ENCODE peak calls at places on chromosomes 13 and 19, in eight cellular contexts. Q, F, T, D, I, A, R and P are unnamed samples.

GRCh38 chr19:42563352-42564210 is 31.1 kb downstream of the CEACAM8 start:
- DNase-seq in T (peak; percentile 71), A (no peak), R (peak; percentile 36), I (peak; percentile 20), F (peak; percentile 22), D (no peak), Q (no peak), P (no peak)

GRCh38 chr13:95858286-95859075 is 181.5 kb downstream of the DNAJC3 start:
- DNase-seq in F (no peak), D (no peak), R (peak; percentile 68), A (no peak), Q (no peak), T (no peak), I (no peak), P (no peak)

GRCh38 chr13:32370805-32371204 is 55.5 kb downstream of the BRCA2 start:
- DNase-seq in F (no peak), Q (no peak), I (no peak), A (no peak), T (no peak), D (no peak), R (no peak), P (no peak)

GRCh38 chr19:18939922-18940775 is 868 bp downstream of the HOMER3 start:
- DNase-seq in F (peak; percentile 65), I (peak; percentile 39), D (peak; percentile 75), R (peak; percentile 57), A (peak; percentile 52), Q (peak; percentile 46), T (peak; percentile 90), P (no peak)

GRCh38 chr13:79571147-79571546 is 90.2 kb downstream of the NDFIP2 start:
- DNase-seq in I (no peak), R (no peak), F (no peak), D (no peak), Q (no peak), T (no peak), A (no peak), P (no peak)

GRCh38 chr13:111558700-111559088 is 238.3 kb downstream of the TEX29 start:
- DNase-seq in D (no peak), A (no peak), R (no peak), I (no peak), Q (no peak), F (no peak), T (no peak), P (no peak)

GRCh38 chr13:21014666-21015170 is 46.7 kb downstream of the LATS2 start:
- DNase-seq in D (peak; percentile 44), T (no peak), F (no peak), I (peak; percentile 42), R (peak; percentile 89), Q (peak; percentile 66), A (no peak), P (no peak)

GRCh38 chr13:26495749-26496148 is 61.7 kb upstream of the WASF3 start:
- DNase-seq in T (no peak), I (no peak), A (no peak), Q (no peak), R (no peak), D (no peak), F (no peak), P (no peak)

GRCh38 chr13:110380359-110381028 is 73.4 kb downstream of the COL4A2 start:
- DNase-seq in R (peak; percentile 91), Q (no peak), T (no peak), D (no peak), A (no peak), I (no peak), F (no peak), P (no peak)

GRCh38 chr19:10820173-10820572 is 15.8 kb downstream of the TMED1 start:
- DNase-seq in Q (no peak), D (no peak), T (no peak), F (no peak), R (no peak), A (no peak), I (no peak), P (no peak)

GRCh38 chr13:101127741-101128353 is 288.5 kb downstream of the NALCN start:
- DNase-seq in Q (no peak), A (no peak), R (peak; percentile 62), D (no peak), T (peak; percentile 73), F (peak; percentile 23), I (no peak), P (no peak)

GRCh38 chr13:107867701-107868661 is 347.4 kb downstream of the LIG4 start:
- DNase-seq in I (peak; percentile 6), A (no peak), T (peak; percentile 83), F (peak; percentile 41), D (peak; percentile 74), Q (no peak), R (peak; percentile 58), P (no peak)

GRCh38 chr19:29528946-29529645 is 3.3 kb downstream of the VSTM2B start:
- DNase-seq in R (no peak), Q (no peak), T (peak; percentile 48), D (peak; percentile 36), I (no peak), F (peak; percentile 2), A (no peak), P (no peak)

GRCh38 chr13:57823704-57824103 is 192.2 kb downstream of the PCDH17 start:
- DNase-seq in R (no peak), D (no peak), A (no peak), T (no peak), F (no peak), I (no peak), Q (no peak), P (no peak)

GRCh38 chr19:19568802-19569756 is 31.0 kb downstream of the CILP2 start:
- DNase-seq in D (no peak), F (peak; percentile 34), Q (no peak), R (no peak), A (no peak), T (no peak), I (no peak), P (no peak)

DNA sequence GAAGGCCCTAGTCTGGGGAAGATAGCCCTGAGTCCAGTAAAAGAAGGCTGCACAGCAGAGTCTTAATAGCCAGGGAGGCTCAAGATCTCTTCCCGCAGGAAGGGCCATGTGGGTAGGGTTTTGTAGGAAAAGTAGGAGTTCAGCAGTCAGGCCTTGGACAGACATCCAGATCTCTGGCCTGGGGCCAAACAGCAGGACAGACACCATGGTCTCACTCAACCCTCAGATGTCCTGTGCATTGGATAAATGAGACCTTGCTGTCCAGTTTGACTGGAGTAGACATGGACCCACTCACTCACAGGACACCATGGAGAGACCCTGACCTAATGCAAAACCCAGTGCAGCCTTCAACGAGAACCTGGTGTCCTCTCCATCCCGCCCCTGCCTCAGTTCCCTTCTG is 3.9 kb downstream of the OCEL1 start:
- DNase-seq in Q (no peak), A (no peak), D (no peak), R (no peak), T (no peak), F (no peak), I (no peak), P (no peak)
- H3K4me1 ChIP-seq in Q (peaks cover 26% of the 10 kb centered on the region), A (peaks cover 8% of the 10 kb centered on the region), D (peaks cover 16% of the 10 kb centered on the region), R (peaks cover under 1% of the 10 kb centered on the region), T (peaks cover 10% of the 10 kb centered on the region), F (peaks cover 11% of the 10 kb centered on the region), I (peaks cover 25% of the 10 kb centered on the region), P (peaks cover 32% of the 10 kb centered on the region)

DNA sequence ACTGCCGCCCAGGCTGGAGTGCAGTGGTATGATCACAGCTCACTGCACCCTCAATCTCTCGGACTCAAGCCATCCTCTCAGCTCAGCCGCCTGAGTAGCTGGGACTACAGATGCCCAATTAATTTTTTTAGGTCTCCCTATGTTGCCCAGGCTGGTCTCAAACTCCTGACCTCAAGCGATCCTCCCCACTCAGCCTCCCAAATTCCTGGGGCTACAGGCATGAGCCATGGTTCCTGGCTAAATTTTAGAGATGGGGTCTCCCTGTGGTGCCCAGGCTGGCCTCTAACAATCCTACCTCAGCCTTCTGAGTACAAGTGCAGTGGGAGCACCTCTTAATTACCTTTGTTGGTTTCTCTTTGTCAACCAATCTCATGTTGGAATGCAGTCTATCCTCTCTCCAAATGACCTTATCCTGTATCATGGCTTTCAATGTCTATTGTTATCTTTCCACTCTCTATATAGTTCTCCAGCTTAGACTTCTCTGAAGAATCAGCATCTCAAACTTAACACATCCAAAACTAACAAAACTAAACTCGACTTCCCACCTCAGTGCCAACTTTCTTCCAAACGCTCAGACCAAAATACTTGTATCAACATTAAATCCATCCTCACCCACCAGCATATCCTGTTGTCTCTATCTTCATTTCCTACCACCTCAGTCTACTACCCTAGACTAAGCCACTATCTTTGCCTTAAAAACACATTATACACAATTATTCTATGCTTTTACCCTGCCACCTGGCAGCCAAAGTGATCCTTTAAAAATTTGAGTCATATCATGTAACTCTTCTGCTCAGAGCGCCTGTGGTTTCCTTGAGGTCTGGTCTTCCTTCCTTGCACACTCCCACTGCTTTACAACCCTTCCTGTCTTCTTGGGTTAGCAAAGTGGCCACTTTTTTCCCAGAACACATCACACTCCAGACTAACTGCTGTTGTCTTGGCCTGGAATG is 6.7 kb downstream of the TPT1 start:
- DNase-seq in F (peak; percentile 42), R (no peak), T (no peak), Q (no peak), A (no peak), I (no peak), D (no peak), P (no peak)
- H3K4me1 ChIP-seq in F (peaks cover 91% of the 10 kb centered on the region), R (peaks cover 19% of the 10 kb centered on the region), T (peaks cover 7% of the 10 kb centered on the region), Q (peaks cover 99% of the 10 kb centered on the region), A (peaks cover 23% of the 10 kb centered on the region), I (peaks cover 100% of the 10 kb centered on the region), D (peaks cover 88% of the 10 kb centered on the region), P (peaks cover 85% of the 10 kb centered on the region)

DNA sequence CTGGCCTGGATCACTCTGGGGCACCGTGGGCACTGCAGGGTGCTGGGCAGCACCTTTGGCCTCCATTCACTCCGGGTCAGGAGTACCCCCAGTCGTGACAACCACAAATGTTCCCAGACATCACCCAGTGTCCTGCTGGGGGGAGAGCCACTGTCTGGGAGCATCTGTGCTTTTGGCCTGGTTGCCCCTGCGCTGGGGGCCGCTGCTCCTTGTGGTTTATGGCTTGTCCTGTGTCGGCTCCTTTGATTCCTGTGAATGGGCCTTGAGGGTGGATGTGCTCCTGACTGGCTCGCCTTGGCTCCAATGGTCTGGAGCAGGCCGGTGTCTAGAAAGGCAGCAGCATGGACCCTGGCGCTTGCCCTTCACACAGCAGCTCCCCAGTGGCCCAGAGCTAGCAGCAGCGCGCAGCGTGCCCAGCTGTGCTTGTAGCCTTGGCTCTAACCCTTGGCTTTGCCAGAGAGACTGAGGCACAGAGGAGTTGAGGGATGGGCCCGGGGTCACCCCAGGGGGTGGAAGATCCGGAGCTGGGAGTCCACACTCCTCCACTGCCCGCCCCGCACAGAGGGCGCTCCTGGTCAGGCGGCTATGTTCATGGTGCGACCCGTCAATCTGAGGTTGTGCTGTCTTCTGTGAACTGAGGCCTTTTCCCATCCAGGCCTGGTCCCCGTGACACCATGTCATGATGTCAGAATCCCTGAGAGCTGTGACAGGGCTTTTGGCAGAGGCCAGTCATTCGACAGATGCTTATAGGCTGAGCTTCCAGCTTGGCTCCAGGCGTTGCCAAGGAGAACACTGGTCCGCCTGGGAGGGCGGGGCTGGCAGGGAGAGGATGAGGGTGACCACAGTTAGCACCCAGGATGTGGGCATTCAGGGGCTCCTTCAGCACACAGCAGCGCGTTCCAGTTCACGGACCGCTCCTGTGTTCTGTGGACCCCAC is 4.1 kb downstream of the DAZAP1 start:
- DNase-seq in R (peak; percentile 66), T (no peak), D (no peak), F (no peak), A (no peak), Q (peak; percentile 80), I (peak; percentile 75), P (no peak)
- H3K4me1 ChIP-seq in R (peaks cover 40% of the 10 kb centered on the region), T (peaks cover 23% of the 10 kb centered on the region), D (peaks cover 72% of the 10 kb centered on the region), F (peaks cover 56% of the 10 kb centered on the region), A (peaks cover 55% of the 10 kb centered on the region), Q (peaks cover 93% of the 10 kb centered on the region), I (peaks cover 83% of the 10 kb centered on the region), P (peaks cover 87% of the 10 kb centered on the region)

DNA sequence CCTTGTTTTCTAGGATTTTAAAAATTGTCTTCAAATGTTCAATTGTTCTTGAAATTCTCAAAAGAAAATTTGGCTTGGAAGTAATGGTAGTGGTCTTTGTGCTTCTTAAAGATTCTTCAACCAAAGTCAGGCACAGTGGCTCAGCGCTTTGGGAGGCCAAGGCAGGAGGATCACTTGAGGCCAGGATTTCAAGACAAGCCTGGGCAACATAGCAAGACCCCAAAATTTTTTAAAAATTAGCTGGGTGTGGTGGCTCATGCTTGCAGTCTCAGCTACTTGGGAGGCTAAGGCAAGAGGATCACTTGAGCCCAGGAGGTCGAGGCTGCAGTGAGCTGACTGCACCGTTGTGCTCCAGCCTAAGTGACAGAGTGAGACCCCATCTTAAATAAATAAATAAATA is 153.5 kb upstream of the ZNF507 start:
- DNase-seq in A (no peak), R (no peak), D (no peak), Q (no peak), I (no peak), T (no peak), F (no peak), P (peak; percentile 83)
- H3K4me1 ChIP-seq in A (no peaks in the 10 kb centered on the region), R (no peaks in the 10 kb centered on the region), D (no peaks in the 10 kb centered on the region), Q (no peaks in the 10 kb centered on the region), I (no peaks in the 10 kb centered on the region), T (no peaks in the 10 kb centered on the region), F (no peaks in the 10 kb centered on the region), P (no peaks in the 10 kb centered on the region)